ENCODE peak calls at places on chromosomes 11 and 22, in four cellular contexts. V is HepG2, I is GM12878, D is K562. P is an unnamed sample.

GRCh38 chr22:36790648-36791047 is 14.7 kb upstream of the IFT27 start:
- DNase-seq in I (no peak), V (no peak), D (no peak), P (no peak)

GRCh38 chr11:17277024-17277584 is 565 bp downstream of the NUCB2 start:
- DNase-seq in V (no peak), I (no peak), D (no peak), P (no peak)

GRCh38 chr11:75288846-75289760 is 48.5 kb downstream of the TPBGL start:
- DNase-seq in I (no peak), D (no peak), V (no peak), P (no peak)

GRCh38 chr11:43574949-43575915 is 105.3 kb upstream of the HSD17B12 start:
- DNase-seq in V (no peak), I (no peak), D (no peak), P (peak)

GRCh38 chr11:32892355-32893090 is at the start of gene QSER1:
- DNase-seq in D (peak), V (peak), I (no peak), P (peak)

GRCh38 chr11:115222218-115222862 is 281.9 kb downstream of the CADM1 start:
- DNase-seq in V (peak), I (peak), D (no peak), P (no peak)

GRCh38 chr11:126809514-126810289 is 190.9 kb downstream of the KIRREL3 start:
- DNase-seq in D (no peak), V (no peak), I (no peak), P (no peak)

GRCh38 chr22:47129902-47130301 is 367.5 kb downstream of the TBC1D22A start:
- DNase-seq in I (no peak), D (peak), V (no peak), P (no peak)

GRCh38 chr11:3163241-3163981 is 1.7 kb downstream of the OSBPL5 start:
- DNase-seq in V (no peak), I (no peak), D (no peak), P (peak)

GRCh38 chr11:3137486-3138177 is 27.5 kb downstream of the OSBPL5 start:
- DNase-seq in I (no peak), D (no peak), V (no peak), P (no peak)

GRCh38 chr11:4072668-4073285 is 21.8 kb upstream of the RRM1 start:
- DNase-seq in I (peak), D (peak), V (peak), P (no peak)

GRCh38 chr22:43272301-43272700 is 70.9 kb downstream of the SCUBE1 start:
- DNase-seq in I (no peak), D (no peak), V (no peak), P (no peak)

GRCh38 chr11:61065955-61066638 is 36.2 kb upstream of the CD5 start:
- DNase-seq in V (no peak), I (no peak), D (no peak), P (no peak)

GRCh38 chr11:72088076-72088806 is 7.6 kb downstream of the LRRC51 start:
- DNase-seq in I (no peak), V (no peak), D (peak), P (no peak)

GRCh38 chr11:76380161-76380976 is 563 bp downstream of the THAP12 start:
- DNase-seq in I (no peak), D (peak), V (no peak), P (no peak)

DNA sequence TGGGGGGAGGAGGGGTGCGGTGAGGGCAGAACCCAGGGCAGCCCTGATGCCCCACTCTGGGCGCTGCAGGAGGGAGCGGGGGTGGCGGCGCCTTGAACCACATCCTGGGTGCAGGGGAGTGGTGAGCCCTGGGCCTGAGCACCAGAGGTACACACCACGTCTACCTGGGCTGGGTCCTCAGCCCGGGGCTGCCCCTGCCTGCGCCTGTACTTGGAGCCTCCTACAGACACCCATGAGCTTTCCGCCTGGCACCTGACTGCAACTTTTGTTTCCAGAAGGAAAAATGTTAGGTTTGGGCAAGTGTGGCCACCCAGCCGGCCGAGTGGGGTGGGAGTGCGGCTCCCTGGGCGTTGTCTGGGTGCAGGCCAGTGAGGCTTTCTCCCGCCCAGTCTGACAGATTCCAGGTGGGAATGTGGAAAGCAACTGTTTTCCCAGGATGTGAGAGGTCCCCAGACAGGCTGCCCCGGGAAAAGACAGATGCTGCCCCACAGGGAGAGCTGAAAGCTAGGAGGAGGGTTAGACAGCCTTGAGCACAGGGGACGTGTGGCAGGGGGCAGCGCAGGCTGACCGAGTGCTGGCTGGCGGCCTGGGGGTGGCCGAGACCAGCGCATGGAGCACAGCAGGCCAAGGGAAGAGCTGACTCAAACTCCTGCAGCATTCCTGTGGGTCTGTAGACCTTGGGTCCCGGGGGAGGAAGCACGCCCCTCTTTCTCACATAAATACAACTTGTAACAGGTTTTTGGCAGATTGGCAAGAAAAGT is 44.1 kb downstream of the GNB1L start:
- DNase-seq in V (no peak), D (no peak), I (no peak), P (peak)
- TF ChIP-seq NR2C2 in V (no peak), D (no peak), I (no peak), P (no peak)

GRCh38 chr11:13384837-13385417 is 78.1 kb downstream of the BTBD10 start:
- DNase-seq in I (peak), D (peak), V (peak), P (peak)
- TF ChIP-seq ATF3 in I (no peak), D (no peak), V (no peak), P (no peak)

DNA sequence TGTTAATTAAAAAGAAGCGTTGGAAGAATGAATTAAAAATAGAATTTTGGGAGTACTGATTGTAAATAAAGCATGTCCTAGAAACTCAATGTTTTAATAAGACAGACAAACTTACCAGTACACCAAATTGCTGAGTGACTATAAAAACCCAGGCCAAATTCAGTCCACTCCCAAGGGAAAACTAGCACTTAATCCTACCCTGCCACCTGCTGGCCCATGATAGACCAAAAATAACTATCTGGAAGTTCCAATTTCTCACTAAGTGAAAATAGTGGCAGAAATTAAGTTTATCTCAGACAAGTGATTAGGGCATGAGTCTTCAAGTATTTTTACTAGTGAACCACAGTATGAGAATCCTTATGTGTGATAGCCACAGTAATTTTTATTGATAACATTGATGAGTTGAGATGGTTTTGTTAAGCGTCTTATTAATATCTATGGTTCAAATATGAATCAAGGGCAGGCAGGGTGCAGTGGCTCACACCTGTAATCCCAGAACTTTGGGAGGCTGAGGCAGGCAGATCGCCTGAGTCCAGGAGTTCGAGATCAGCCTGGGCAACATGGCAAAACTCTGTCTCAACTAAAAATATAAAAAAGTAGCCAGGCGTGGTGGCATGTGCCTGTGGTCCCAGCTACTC is 9.8 kb upstream of the DDX10 start:
- DNase-seq in V (peak), I (no peak), D (peak), P (peak)
- TF ChIP-seq ETV6 in V (no peak), I (no peak), D (no peak), P (no peak)

DNA sequence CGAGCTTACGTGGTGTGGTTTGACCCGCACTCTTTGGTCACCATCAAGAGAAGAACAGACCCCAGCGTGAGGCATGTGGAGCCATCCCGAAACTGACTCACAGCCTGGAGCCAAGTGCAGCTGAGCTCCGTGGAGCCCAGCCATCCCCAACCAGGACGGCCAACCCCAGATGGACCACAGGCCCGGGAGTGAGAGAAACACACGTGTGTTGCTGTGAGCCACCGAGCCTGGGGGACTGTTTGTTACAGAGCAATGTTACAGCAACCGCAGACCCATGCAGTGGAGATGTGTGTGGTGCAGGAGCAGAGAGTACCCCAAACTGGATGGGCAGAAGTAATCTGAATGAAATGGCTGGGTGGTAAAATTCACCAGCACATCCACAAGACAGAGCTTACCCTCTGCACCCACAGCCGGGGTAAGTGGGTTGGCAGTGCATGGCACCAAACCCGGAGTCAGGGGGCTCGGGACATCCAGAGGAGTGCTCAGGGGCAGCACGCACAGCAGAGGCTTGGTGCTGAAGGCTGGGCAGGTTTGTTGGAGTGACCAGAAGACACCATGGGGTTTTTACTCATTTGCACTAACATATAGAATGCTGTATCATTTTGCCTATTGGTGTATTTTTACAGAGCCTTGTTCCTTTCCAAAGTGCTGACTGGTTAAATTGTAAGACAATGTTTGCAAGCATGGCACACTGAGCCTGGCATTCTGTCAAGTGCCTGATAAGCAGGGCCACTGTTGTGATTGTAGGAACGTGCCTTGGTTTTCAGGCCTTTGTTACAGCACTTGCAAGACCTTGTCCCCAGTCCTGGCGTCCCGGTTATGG is 90.4 kb downstream of the RTL6 start:
- DNase-seq in I (no peak), D (no peak), V (no peak), P (no peak)
- TF ChIP-seq NR2C2 in I (no peak), D (no peak), V (no peak), P (no peak)

DNA sequence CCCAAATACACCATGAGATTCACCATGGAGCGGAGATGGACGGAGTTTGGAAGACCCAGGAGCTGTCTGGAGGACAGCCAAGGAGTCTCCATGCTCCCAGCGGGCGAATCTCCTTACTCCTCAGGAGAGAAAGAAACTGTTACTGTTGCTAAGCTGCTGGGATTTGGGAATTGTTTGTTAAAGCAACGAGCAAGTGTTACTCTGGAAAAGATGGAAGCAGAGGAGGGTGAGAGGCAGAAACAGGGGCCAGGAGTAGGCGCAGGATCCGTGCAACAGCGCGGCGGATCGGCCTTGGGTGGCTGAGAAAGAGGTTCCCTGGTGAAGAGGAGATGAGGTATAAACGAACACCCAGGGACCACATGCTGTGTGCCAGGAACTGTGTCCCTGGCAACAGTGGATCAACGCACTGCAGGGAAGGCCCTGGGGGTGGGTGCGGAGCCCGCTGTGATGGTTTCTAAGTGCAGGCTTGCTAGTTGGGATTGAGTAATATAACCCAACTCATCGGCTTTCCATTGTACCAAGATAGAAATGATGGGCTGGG is 1436.4 kb downstream of the BRD1 start:
- DNase-seq in V (no peak), I (no peak), D (no peak), P (no peak)
- TF ChIP-seq ATF3 in V (no peak), I (no peak), D (no peak), P (no peak)

GRCh38 chr22:41782751-41783150 is 17.7 kb upstream of the CCDC134 start:
- DNase-seq in D (no peak), I (no peak), V (no peak), P (no peak)

GRCh38 chr22:41781508-41781906 is 19.0 kb upstream of the CCDC134 start:
- DNase-seq in I (no peak), V (no peak), D (no peak), P (no peak)

GRCh38 chr22:41779889-41780505 is 20.5 kb upstream of the CCDC134 start:
- DNase-seq in V (no peak), D (no peak), I (no peak), P (no peak)

GRCh38 chr22:41782316-41782715 is 18.2 kb upstream of the CCDC134 start:
- DNase-seq in V (no peak), D (no peak), I (no peak), P (no peak)

GRCh38 chr22:41780714-41781507 is 19.6 kb upstream of the CCDC134 start:
- DNase-seq in V (peak), D (peak), I (peak), P (no peak)
- TF ChIP-seq ETV6 in V (no peak), D (no peak), I (no peak), P (no peak)